ENCODE peak calls at places on chromosomes 3 and 15, in five cellular contexts. N, Q, K, C and Z are unnamed samples.
A peak's percentile ranks its signal among the peaks of the same experiment; 100 is the strongest.

GRCh38 chr3:135516143-135516542 is 449.4 kb upstream of the PPP2R3A start:
- DNase-seq in N (no peak), Q (peak; percentile 23), K (peak; percentile 84), C (no peak), Z (no peak)

GRCh38 chr3:115350606-115351005 is 203.5 kb upstream of the ZBTB20 start:
- DNase-seq in N (no peak), Q (no peak), K (no peak), C (no peak), Z (no peak)

GRCh38 chr3:46416134-46417119 is 9.4 kb downstream of the CCRL2 start:
- DNase-seq in N (no peak), Q (no peak), K (no peak), C (no peak), Z (no peak)

GRCh38 chr15:64379216-64379960 is 1.9 kb downstream of the PCLAF start:
- DNase-seq in N (no peak), Q (no peak), K (no peak), C (no peak), Z (no peak)

GRCh38 chr3:126523745-126524428 is at the start of gene CHST13:
- DNase-seq in N (peak; percentile 89), Q (no peak), K (no peak), C (no peak), Z (peak; percentile 46)

GRCh38 chr3:146065573-146066006 is 95.4 kb downstream of the PLOD2 start:
- DNase-seq in N (no peak), Q (no peak), K (no peak), C (peak; percentile 39), Z (no peak)

GRCh38 chr3:76383781-76384180 is 598.4 kb upstream of the ZNF717 start:
- DNase-seq in N (no peak), Q (no peak), K (no peak), C (no peak), Z (no peak)

GRCh38 chr3:3902156-3902555 is 102.9 kb downstream of the LRRN1 start:
- DNase-seq in N (no peak), Q (no peak), K (no peak), C (no peak), Z (no peak)

GRCh38 chr15:71115567-71116351 is 488 bp downstream of the THSD4 start:
- DNase-seq in N (no peak), Q (no peak), K (no peak), C (peak; percentile 69), Z (peak; percentile 66)

GRCh38 chr3:47542614-47543173 is 29.2 kb upstream of the ELP6 start:
- DNase-seq in N (no peak), Q (no peak), K (no peak), C (no peak), Z (no peak)

GRCh38 chr3:41508063-41508696 is 308.9 kb downstream of the CTNNB1 start:
- DNase-seq in N (no peak), Q (no peak), K (no peak), C (no peak), Z (no peak)

GRCh38 chr3:129606522-129607390 is at the start of gene PLXND1:
- DNase-seq in N (peak; percentile 91), Q (no peak), K (no peak), C (no peak), Z (peak; percentile 61)

GRCh38 chr3:170162630-170163029 is 18.9 kb downstream of the PHC3 start:
- DNase-seq in N (no peak), Q (no peak), K (no peak), C (no peak), Z (no peak)

GRCh38 chr3:70982274-70982673 is 601.3 kb downstream of the FOXP1 start:
- DNase-seq in N (no peak), Q (no peak), K (no peak), C (no peak), Z (no peak)

GRCh38 chr3:49803464-49804140 is 541 bp downstream of the INKA1 start:
- DNase-seq in N (peak; percentile 90), Q (no peak), K (no peak), C (peak; percentile 78), Z (no peak)

GRCh38 chr15:64943512-64944225 is 32.0 kb downstream of the ANKDD1A start:
- DNase-seq in N (no peak), Q (no peak), K (peak; percentile 78), C (no peak), Z (no peak)

GRCh38 chr3:108175352-108175751 is 46.9 kb downstream of the IFT57 start:
- DNase-seq in N (no peak), Q (no peak), K (no peak), C (no peak), Z (no peak)

GRCh38 chr3:127034195-127034989 is 51.5 kb downstream of the PLXNA1 start:
- DNase-seq in N (peak; percentile 73), Q (no peak), K (no peak), C (no peak), Z (no peak)

GRCh38 chr3:158532099-158532734 is 38.8 kb upstream of the MLF1 start:
- DNase-seq in N (no peak), Q (no peak), K (no peak), C (no peak), Z (no peak)

GRCh38 chr3:31516757-31517156 is 16.0 kb upstream of the STT3B start:
- DNase-seq in N (no peak), Q (no peak), K (no peak), C (no peak), Z (no peak)

GRCh38 chr3:9951962-9952805 is at the start of gene PRRT3:
- DNase-seq in N (peak; percentile 90), Q (no peak), K (no peak), C (no peak), Z (peak; percentile 45)

GRCh38 chr3:71908001-71908400 is 123.1 kb upstream of the PROK2 start:
- DNase-seq in N (no peak), Q (no peak), K (no peak), C (no peak), Z (no peak)

GRCh38 chr15:101428758-101429157 is 60.7 kb downstream of the PCSK6 start:
- DNase-seq in N (peak; percentile 68), Q (no peak), K (no peak), C (no peak), Z (peak; percentile 16)

GRCh38 chr3:127964053-127964452 is 49.0 kb downstream of the KBTBD12 start:
- DNase-seq in N (no peak), Q (no peak), K (no peak), C (no peak), Z (no peak)

GRCh38 chr3:114872588-114872987 is 274.5 kb downstream of the ZBTB20 start:
- DNase-seq in N (no peak), Q (no peak), K (no peak), C (no peak), Z (no peak)

GRCh38 chr3:194486540-194487288 is at the start of gene ATP13A3:
- DNase-seq in N (peak; percentile 98), Q (peak; percentile 70), K (peak; percentile 96), C (peak; percentile 91), Z (peak; percentile 93)

DNA sequence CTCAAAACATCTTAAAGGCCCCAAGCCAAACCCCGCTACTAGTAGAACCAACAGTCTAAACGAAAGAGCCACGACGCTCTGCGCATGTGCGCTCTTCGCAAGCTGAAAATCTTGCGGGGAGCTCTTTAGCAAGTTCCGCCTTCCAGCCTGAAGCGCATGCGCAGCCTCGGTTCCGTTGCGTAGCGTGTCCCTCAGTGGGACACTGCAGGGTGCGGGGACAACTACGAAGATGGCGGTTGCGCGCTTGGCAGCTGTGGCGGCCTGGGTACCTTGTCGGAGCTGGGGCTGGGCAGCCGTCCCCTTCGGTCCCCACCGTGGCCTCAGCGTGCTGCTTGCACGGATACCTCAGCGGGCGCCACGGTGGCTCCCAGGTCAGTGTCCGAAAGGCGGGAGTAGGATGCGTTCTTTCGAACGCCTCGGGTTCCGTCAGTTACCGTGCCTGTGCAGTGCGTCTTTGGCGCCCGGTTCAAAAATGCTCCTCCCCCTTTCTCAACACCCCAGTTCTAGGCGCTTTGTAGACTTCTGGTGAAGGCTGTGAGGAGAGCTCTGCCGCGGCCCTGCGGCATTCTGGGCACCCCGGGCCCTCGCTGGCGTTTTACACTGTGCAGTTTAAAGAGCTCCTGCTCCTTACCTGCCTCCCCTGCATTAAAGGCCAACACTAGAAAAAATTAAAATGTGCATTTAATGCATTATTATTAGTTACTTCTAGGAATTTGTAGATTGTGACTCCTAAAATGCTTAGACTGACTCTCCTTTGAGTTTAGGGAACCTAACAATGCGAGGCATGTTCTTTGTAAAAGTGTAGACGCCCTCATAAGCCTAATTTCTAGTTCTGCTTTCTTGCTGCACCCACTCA is at the start of gene ABHD10:
- DNase-seq in N (peak; percentile 99), Q (peak; percentile 93), K (peak; percentile 97), C (peak; percentile 95), Z (peak; percentile 98)
- TF ChIP-seq POLR2A in N (peak; percentile 79), Q (peak; percentile 86), K (peak; percentile 64), C (peak; percentile 94), Z (peak; percentile 82)

GRCh38 chr15:30929982-30930381 is 26.3 kb downstream of the FAN1 start:
- DNase-seq in N (no peak), Q (no peak), K (peak; percentile 55), C (no peak), Z (no peak)
- H3K4me1 ChIP-seq in N (no peaks in the 10 kb centered on the region), Q (no peaks in the 10 kb centered on the region), K (no peaks in the 10 kb centered on the region), C (no peaks in the 10 kb centered on the region), Z (peaks cover 8% of the 10 kb centered on the region)

DNA sequence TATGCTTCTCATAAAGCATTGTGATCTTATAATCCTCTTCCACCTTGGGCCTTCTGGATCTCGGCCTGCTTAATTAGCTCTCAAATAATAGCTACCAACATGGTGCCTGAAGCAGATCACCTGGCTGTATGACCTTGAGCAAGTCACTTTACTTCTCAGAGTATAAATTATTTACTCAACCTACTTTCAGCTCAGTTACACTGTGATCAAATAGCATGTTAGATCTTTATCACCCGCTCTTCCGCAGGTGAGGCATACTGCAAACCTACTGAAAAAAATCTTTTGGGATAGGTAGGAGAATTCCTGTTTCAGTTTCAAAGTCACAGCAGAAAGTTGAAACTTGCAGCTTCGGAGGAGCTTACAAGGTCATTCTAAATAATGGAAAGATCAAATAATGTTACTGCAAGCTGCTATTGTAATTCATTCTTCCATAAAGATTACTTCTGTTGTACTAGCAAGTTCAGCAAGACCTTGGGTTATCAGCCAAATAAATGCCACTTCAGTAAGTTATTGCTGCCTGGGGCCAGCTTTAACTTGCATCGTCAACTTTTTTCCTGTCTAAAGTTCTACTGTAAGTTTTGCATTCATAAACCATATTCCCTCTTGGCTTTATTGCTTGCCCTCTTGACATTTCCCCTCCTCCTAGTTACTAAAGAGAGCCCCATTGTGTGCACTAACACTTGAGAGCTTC is 268.4 kb upstream of the ATP11B start:
- DNase-seq in N (no peak), Q (no peak), K (peak; percentile 2), C (peak; percentile 5), Z (no peak)
- TF ChIP-seq POLR2AphosphoS5 in N (no peak), Q (no peak), K (no peak), C (no peak), Z (no peak)

DNA sequence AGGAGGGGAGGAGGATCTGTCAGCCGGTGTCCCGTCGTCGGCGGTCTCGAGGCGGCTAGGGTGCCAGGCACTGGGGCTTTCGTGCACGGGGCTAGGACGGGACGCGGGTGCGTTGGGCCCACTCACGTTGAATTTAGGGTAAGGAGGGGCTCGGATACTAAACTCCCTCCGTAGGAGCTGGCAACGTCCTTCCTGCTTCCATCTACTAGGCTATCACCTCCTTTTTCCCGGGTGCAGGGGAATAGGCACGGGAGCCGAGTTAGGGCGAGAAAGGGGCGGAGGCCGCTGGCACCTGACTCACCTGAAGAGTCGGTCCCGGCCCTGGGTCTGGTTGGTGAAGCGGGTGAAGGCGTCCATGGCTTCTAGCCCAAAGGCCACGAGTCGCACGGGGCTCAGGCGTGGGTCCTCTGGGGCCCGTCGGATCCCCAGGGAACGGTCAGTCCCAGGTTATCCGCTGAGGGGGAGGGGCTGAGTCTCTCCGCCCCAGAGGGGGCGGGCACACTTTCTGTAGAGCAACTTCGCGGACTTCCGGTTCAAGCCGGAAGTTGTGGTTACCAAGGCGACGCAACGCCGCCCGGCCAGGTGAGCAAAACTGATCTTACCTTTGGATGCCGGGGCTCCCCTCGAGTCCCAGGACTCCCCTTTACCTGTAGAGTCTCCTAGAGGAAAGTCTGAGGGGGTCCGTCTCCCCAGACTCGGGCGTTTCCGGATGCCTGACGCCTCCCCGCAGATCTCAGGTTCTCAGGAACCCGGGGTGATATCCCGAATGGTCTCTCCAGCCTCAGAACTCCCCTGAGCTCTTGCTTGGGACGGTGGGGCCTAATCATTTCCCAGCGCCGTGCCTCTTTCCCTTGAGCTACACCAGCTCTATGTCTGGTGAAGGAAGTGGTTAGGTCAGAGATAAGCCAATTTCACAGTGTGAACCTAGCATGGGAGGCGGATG is at the start of the genes PEX11A and WDR93:
- DNase-seq in N (peak; percentile 93), Q (peak; percentile 49), K (peak; percentile 92), C (peak; percentile 88), Z (peak; percentile 90)
- TF ChIP-seq POLR2A in N (no peak), Q (no peak), K (peak; percentile 23), C (peak; percentile 88), Z (no peak)